ENCODE peak calls at places on chromosomes 4 and X, in five cellular contexts. One of them, this sample, is unnamed.

GRCh38 chrX:68940601-68941000 is 111.8 kb downstream of the EFNB1 start:
- DNase-seq in stomach: no peak
- DNase-seq in right cardiac atrium: no peak
- DNase-seq in body of pancreas: no peak
- DNase-seq in A549: no peak
- DNase-seq in this sample: no peak

GRCh38 chrX:140141444-140142029 is 176.2 kb upstream of the CXorf66 start:
- DNase-seq in right cardiac atrium: no peak
- DNase-seq in stomach: peak; percentile 31
- DNase-seq in A549: peak; percentile 35
- DNase-seq in body of pancreas: peak; percentile 27
- DNase-seq in this sample: peak; percentile 38

GRCh38 chr4:107740381-107740780 is 20.3 kb upstream of the PAPSS1 start:
- DNase-seq in A549: peak; percentile 14
- DNase-seq in stomach: no peak
- DNase-seq in right cardiac atrium: no peak
- DNase-seq in body of pancreas: no peak
- DNase-seq in this sample: no peak

GRCh38 chr4:173301518-173302201 is 32.5 kb downstream of the HMGB2 start:
- DNase-seq in A549: peak; percentile 14
- DNase-seq in body of pancreas: no peak
- DNase-seq in right cardiac atrium: no peak
- DNase-seq in stomach: no peak
- DNase-seq in this sample: peak; percentile 37

GRCh38 chrX:38206542-38206941 is 14.1 kb downstream of the SRPX start:
- DNase-seq in body of pancreas: no peak
- DNase-seq in stomach: no peak
- DNase-seq in right cardiac atrium: no peak
- DNase-seq in A549: no peak
- DNase-seq in this sample: no peak

GRCh38 chrX:135185795-135186443 is 14.7 kb upstream of the CT55 start:
- DNase-seq in A549: peak; percentile 58
- DNase-seq in right cardiac atrium: no peak
- DNase-seq in stomach: no peak
- DNase-seq in body of pancreas: peak; percentile 36
- DNase-seq in this sample: peak; percentile 56

GRCh38 chr4:106201373-106201772 is 114.6 kb downstream of the TBCK start:
- DNase-seq in stomach: no peak
- DNase-seq in A549: peak; percentile 5
- DNase-seq in body of pancreas: no peak
- DNase-seq in right cardiac atrium: no peak
- DNase-seq in this sample: peak; percentile 44

GRCh38 chr4:82569076-82569475 is 7.3 kb upstream of the TMEM150C start:
- DNase-seq in right cardiac atrium: no peak
- DNase-seq in stomach: no peak
- DNase-seq in A549: no peak
- DNase-seq in body of pancreas: no peak
- DNase-seq in this sample: no peak

GRCh38 chr4:110477836-110478235 is 1.9 kb downstream of the ENPEP start:
- DNase-seq in body of pancreas: no peak
- DNase-seq in A549: no peak
- DNase-seq in right cardiac atrium: no peak
- DNase-seq in stomach: no peak
- DNase-seq in this sample: no peak

GRCh38 chrX:150202641-150203248 is 160.4 kb upstream of the MAMLD1 start:
- DNase-seq in body of pancreas: no peak
- DNase-seq in right cardiac atrium: no peak
- DNase-seq in A549: peak; percentile 8
- DNase-seq in stomach: no peak
- DNase-seq in this sample: no peak

GRCh38 chrX:110346681-110347080 is 12.0 kb upstream of the RTL9 start:
- DNase-seq in body of pancreas: peak; percentile 20
- DNase-seq in right cardiac atrium: peak; percentile 59
- DNase-seq in A549: no peak
- DNase-seq in stomach: peak; percentile 27
- DNase-seq in this sample: peak; percentile 40

GRCh38 chrX:52078133-52078532 is 9.2 kb upstream of the MAGED4B start:
- DNase-seq in body of pancreas: no peak
- DNase-seq in right cardiac atrium: no peak
- DNase-seq in A549: no peak
- DNase-seq in stomach: no peak
- DNase-seq in this sample: no peak

GRCh38 chr4:147909225-147909624 is 177.3 kb downstream of the ARHGAP10 start:
- DNase-seq in right cardiac atrium: no peak
- DNase-seq in stomach: no peak
- DNase-seq in A549: no peak
- DNase-seq in body of pancreas: no peak
- DNase-seq in this sample: no peak
- H3K27ac ChIP-seq in right cardiac atrium: no peak overlapping the region
- H3K27ac ChIP-seq in stomach: no peak overlapping the region
- H3K27ac ChIP-seq in A549: no peak overlapping the region
- H3K27ac ChIP-seq in body of pancreas: no peak overlapping the region
- H3K27ac ChIP-seq in this sample: no peak overlapping the region

GRCh38 chr4:19472669-19473068 is 779.0 kb upstream of the SLIT2 start:
- DNase-seq in right cardiac atrium: no peak
- DNase-seq in body of pancreas: no peak
- DNase-seq in A549: no peak
- DNase-seq in stomach: no peak
- DNase-seq in this sample: no peak
- H3K9me3 ChIP-seq in right cardiac atrium: no peaks in the 10 kb centered on the region
- H3K9me3 ChIP-seq in body of pancreas: no peaks in the 10 kb centered on the region
- H3K9me3 ChIP-seq in A549: no peaks in the 10 kb centered on the region
- H3K9me3 ChIP-seq in stomach: no peaks in the 10 kb centered on the region
- H3K9me3 ChIP-seq in this sample: no peaks in the 10 kb centered on the region

GRCh38 chr4:41076481-41076880 is 137.9 kb downstream of the APBB2 start:
- DNase-seq in body of pancreas: no peak
- DNase-seq in A549: no peak
- DNase-seq in stomach: no peak
- DNase-seq in right cardiac atrium: no peak
- DNase-seq in this sample: no peak

GRCh38 chr4:41077628-41078027 is 136.7 kb downstream of the APBB2 start:
- DNase-seq in stomach: no peak
- DNase-seq in right cardiac atrium: no peak
- DNase-seq in A549: no peak
- DNase-seq in body of pancreas: no peak
- DNase-seq in this sample: no peak

GRCh38 chr4:41070516-41071281 is 143.6 kb downstream of the APBB2 start:
- DNase-seq in right cardiac atrium: no peak
- DNase-seq in body of pancreas: no peak
- DNase-seq in stomach: no peak
- DNase-seq in A549: no peak
- DNase-seq in this sample: peak; percentile 44

GRCh38 chr4:41072021-41072777 is 142.1 kb downstream of the APBB2 start:
- DNase-seq in A549: no peak
- DNase-seq in right cardiac atrium: no peak
- DNase-seq in stomach: no peak
- DNase-seq in body of pancreas: no peak
- DNase-seq in this sample: no peak

DNA sequence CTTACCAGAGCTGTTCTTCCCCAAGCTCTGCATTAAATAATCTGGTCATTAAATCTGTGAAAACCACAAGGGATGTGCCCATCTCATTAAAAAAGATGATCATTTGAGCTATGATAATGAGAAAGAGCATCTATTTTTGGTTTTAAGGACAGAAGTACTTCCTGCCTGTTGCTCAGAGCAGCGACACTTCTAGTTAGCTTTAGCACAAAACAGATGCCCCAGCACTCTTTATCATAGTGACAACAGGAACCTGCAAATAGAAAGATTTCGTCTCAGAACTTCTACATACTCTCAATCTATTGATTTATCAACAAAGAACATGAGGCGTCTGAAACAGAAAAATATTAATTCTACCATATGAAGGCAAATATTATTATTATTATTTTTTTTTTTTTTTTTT is 140.1 kb downstream of the APBB2 start:
- DNase-seq in body of pancreas: no peak
- DNase-seq in stomach: no peak
- DNase-seq in A549: no peak
- DNase-seq in right cardiac atrium: no peak
- DNase-seq in this sample: no peak
- H3K4me3 ChIP-seq in body of pancreas: no peak overlapping the region
- H3K4me3 ChIP-seq in stomach: no peak overlapping the region
- H3K4me3 ChIP-seq in A549: no peak overlapping the region
- H3K4me3 ChIP-seq in right cardiac atrium: no peak overlapping the region
- H3K4me3 ChIP-seq in this sample: no peak overlapping the region

DNA sequence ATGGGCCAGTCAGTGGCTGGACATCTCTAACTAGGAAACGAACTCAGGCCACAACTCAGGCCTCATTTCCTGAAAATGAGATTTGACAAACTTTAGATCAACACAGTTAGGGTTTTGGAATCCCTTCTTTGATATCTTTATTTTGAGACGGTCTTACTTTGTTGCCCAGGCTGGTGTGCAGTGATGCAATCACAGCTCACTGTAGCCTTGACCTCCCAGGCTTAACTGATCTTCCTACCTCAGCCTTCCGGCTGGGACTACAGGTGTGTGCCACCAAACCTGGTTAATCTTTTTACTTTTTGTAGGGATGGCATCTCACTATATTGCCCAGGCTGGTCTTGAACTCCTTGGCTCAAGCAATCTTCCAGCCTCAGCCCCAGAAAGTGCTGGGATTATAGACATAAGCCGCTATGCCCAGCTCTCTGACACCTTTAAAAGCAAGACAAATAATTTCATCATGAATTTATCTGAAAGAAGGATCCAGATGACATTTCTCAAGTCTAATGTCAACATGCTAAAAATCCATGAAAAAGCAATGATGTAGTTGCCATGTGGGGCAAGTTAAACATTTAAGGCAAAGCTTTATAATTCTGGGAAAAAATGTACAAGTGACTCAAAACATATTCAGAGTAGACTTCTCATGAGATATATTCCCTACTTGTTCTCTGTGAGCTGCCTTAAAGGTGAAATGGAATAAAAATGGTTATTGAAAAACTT is 89.1 kb upstream of the CBR4 start:
- DNase-seq in right cardiac atrium: no peak
- DNase-seq in body of pancreas: no peak
- DNase-seq in stomach: no peak
- DNase-seq in A549: no peak
- DNase-seq in this sample: no peak
- H3K27ac ChIP-seq in right cardiac atrium: peak overlapping the region; percentile 17
- H3K27ac ChIP-seq in body of pancreas: no peak overlapping the region
- H3K27ac ChIP-seq in stomach: peak overlapping the region; percentile 75
- H3K27ac ChIP-seq in A549: no peak overlapping the region
- H3K27ac ChIP-seq in this sample: no peak overlapping the region

GRCh38 chr4:13536607-13537006 is 7.7 kb downstream of the NKX3-2 start:
- DNase-seq in stomach: no peak
- DNase-seq in right cardiac atrium: no peak
- DNase-seq in A549: no peak
- DNase-seq in body of pancreas: no peak
- DNase-seq in this sample: no peak

GRCh38 chr4:13535118-13535517 is 9.2 kb downstream of the NKX3-2 start:
- DNase-seq in right cardiac atrium: no peak
- DNase-seq in body of pancreas: no peak
- DNase-seq in A549: no peak
- DNase-seq in stomach: no peak
- DNase-seq in this sample: no peak

GRCh38 chr4:13533670-13534343 is 10.5 kb downstream of the NKX3-2 start:
- DNase-seq in stomach: no peak
- DNase-seq in right cardiac atrium: no peak
- DNase-seq in A549: no peak
- DNase-seq in body of pancreas: no peak
- DNase-seq in this sample: no peak

GRCh38 chr4:13535708-13536361 is 8.5 kb downstream of the NKX3-2 start:
- DNase-seq in A549: no peak
- DNase-seq in body of pancreas: no peak
- DNase-seq in stomach: no peak
- DNase-seq in right cardiac atrium: no peak
- DNase-seq in this sample: no peak

GRCh38 chr4:13534344-13535063 is 9.8 kb downstream of the NKX3-2 start:
- DNase-seq in body of pancreas: no peak
- DNase-seq in stomach: no peak
- DNase-seq in right cardiac atrium: no peak
- DNase-seq in A549: no peak
- DNase-seq in this sample: no peak
- H3K9me3 ChIP-seq in body of pancreas: no peaks in the 10 kb centered on the region
- H3K9me3 ChIP-seq in stomach: no peaks in the 10 kb centered on the region
- H3K9me3 ChIP-seq in right cardiac atrium: no peaks in the 10 kb centered on the region
- H3K9me3 ChIP-seq in A549: no peaks in the 10 kb centered on the region
- H3K9me3 ChIP-seq in this sample: no peaks in the 10 kb centered on the region

DNA sequence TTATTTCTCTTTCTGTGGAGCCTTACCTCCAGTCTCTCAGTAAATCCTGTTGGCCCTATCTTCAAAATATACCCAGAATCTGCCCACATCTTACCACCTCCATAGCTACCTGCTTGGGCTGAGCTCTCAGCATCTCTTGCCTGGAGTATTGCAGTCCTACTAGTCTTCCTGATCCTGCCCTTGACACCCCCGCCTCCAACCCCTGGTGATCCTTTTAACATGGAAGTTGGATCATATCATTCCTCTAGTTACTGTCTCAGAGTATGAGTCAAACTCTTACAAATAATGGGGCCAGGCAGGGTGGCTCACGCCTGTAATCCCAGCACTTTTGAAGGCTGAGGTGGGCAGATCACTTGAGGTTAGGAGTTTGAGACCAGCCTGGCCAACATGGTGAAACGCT is 43.1 kb upstream of the SETD7 start:
- DNase-seq in right cardiac atrium: no peak
- DNase-seq in body of pancreas: no peak
- DNase-seq in stomach: no peak
- DNase-seq in A549: no peak
- DNase-seq in this sample: no peak
- H3K4me3 ChIP-seq in right cardiac atrium: no peak overlapping the region
- H3K4me3 ChIP-seq in body of pancreas: no peak overlapping the region
- H3K4me3 ChIP-seq in stomach: no peak overlapping the region
- H3K4me3 ChIP-seq in A549: no peak overlapping the region
- H3K4me3 ChIP-seq in this sample: no peak overlapping the region

GRCh38 chr4:155629831-155630425 is 36.7 kb upstream of the GUCY1A1 start:
- DNase-seq in right cardiac atrium: no peak
- DNase-seq in A549: no peak
- DNase-seq in body of pancreas: no peak
- DNase-seq in stomach: no peak
- DNase-seq in this sample: no peak

GRCh38 chr4:155624478-155624877 is 42.2 kb upstream of the GUCY1A1 start:
- DNase-seq in right cardiac atrium: no peak
- DNase-seq in body of pancreas: no peak
- DNase-seq in A549: no peak
- DNase-seq in stomach: no peak
- DNase-seq in this sample: no peak

GRCh38 chr4:155632314-155632713 is 34.3 kb upstream of the GUCY1A1 start:
- DNase-seq in body of pancreas: no peak
- DNase-seq in stomach: no peak
- DNase-seq in right cardiac atrium: no peak
- DNase-seq in A549: no peak
- DNase-seq in this sample: no peak

DNA sequence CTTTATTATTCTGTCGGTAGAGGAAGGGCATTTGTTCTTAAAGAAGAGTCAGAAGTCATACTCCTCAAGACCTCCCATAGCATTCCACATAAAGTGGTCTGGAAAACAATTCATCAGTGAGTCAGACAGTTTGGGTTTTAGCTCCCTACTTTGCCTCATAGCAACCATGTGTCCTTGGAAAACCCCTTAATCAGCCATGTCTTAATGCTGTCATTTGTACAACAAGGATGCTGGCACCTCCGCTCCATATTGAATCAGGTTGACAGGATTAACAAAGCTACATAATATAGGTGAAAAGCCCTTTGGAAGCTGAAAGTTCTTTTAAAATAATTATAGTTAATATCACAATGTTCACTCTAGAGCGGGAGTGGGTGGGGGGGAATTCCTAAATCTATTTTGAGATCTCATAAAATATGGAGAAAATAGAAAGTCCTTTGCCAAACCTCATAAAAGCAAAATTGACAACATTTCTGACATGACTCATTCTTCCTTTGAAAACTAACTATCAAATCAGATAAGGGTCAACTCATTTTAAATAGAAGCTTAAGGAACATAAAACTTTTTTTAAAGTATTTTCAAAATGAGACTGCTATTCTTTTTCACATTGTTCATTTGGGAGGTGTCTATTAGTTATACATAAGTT is 37.3 kb upstream of the GUCY1A1 start:
- DNase-seq in A549: no peak
- DNase-seq in body of pancreas: no peak
- DNase-seq in stomach: no peak
- DNase-seq in right cardiac atrium: no peak
- DNase-seq in this sample: no peak
- H3K27ac ChIP-seq in A549: no peak overlapping the region
- H3K27ac ChIP-seq in body of pancreas: no peak overlapping the region
- H3K27ac ChIP-seq in stomach: no peak overlapping the region
- H3K27ac ChIP-seq in right cardiac atrium: no peak overlapping the region
- H3K27ac ChIP-seq in this sample: no peak overlapping the region